ENCODE peak calls at places on chromosome 13, in four cellular contexts. E is spleen, X is stomach, S is sigmoid colon. K is an unnamed sample. For H3K4me1, the result is how much of the 10 kb centered on the place peaks cover.

GRCh38 chr13:38687246-38688229 is 661 bp downstream of the FREM2 start:
- DNase-seq in E (no peak), X (no peak), S (peak), K (peak)

GRCh38 chr13:44231786-44232516 is 141.7 kb upstream of the SERP2 start:
- DNase-seq in S (peak), X (peak), E (no peak), K (peak)

GRCh38 chr13:30739646-30740642 is 4.6 kb downstream of the ALOX5AP start:
- DNase-seq in S (no peak), E (no peak), X (peak), K (no peak)

GRCh38 chr13:112106467-112107141 is 39.7 kb downstream of the SOX1 start:
- DNase-seq in X (no peak), E (no peak), S (no peak), K (no peak)

GRCh38 chr13:42211704-42212103 is 60.2 kb upstream of the AKAP11 start:
- DNase-seq in S (no peak), E (no peak), X (no peak), K (no peak)

GRCh38 chr13:104750377-104750776 is 1684.2 kb upstream of the SLC10A2 start:
- DNase-seq in S (no peak), X (no peak), E (no peak), K (no peak)

GRCh38 chr13:87884874-87885273 is 213.7 kb downstream of the SLITRK5 start:
- DNase-seq in S (no peak), X (no peak), E (no peak), K (no peak)

GRCh38 chr13:83184819-83185218 is 697.5 kb downstream of the SLITRK1 start:
- DNase-seq in E (no peak), S (no peak), X (no peak), K (no peak)

GRCh38 chr13:113365551-113365971 is 1.6 kb upstream of the GRTP1 start:
- DNase-seq in S (no peak), X (peak), E (no peak), K (no peak)

GRCh38 chr13:97298816-97299215 is 76.7 kb downstream of the MBNL2 start:
- DNase-seq in S (no peak), X (no peak), E (no peak), K (no peak)

GRCh38 chr13:73060251-73061160 is 1.7 kb downstream of the KLF5 start:
- DNase-seq in E (peak), S (no peak), X (no peak), K (peak)

GRCh38 chr13:86882835-86883234 is 788.3 kb upstream of the SLITRK5 start:
- DNase-seq in E (no peak), S (no peak), X (no peak), K (no peak)

GRCh38 chr13:102968572-102969228 is 97.5 kb downstream of the SLC10A2 start:
- DNase-seq in S (no peak), X (no peak), E (no peak), K (no peak)

GRCh38 chr13:29369060-29369743 is 226.3 kb downstream of the SLC7A1 start:
- DNase-seq in E (no peak), X (no peak), S (no peak), K (peak)

GRCh38 chr13:85313761-85314503 is 485.3 kb downstream of the SLITRK6 start:
- DNase-seq in X (no peak), E (no peak), S (no peak), K (no peak)

GRCh38 chr13:113629814-113630213 is 28.2 kb downstream of the ATP4B start:
- DNase-seq in E (peak), X (no peak), S (peak), K (no peak)

GRCh38 chr13:112733661-112734379 is 44.0 kb downstream of the ATP11A start:
- DNase-seq in X (no peak), E (peak), S (no peak), K (no peak)

GRCh38 chr13:105346141-105346766 is 1189.2 kb downstream of the EFNB2 start:
- DNase-seq in S (no peak), X (no peak), E (no peak), K (no peak)

GRCh38 chr13:110215606-110216005 is 91.4 kb downstream of the COL4A1 start:
- DNase-seq in X (no peak), E (no peak), S (no peak), K (no peak)
- H3K4me1 ChIP-seq in X (under half), E (under half), S (half or more), K (under half)

DNA sequence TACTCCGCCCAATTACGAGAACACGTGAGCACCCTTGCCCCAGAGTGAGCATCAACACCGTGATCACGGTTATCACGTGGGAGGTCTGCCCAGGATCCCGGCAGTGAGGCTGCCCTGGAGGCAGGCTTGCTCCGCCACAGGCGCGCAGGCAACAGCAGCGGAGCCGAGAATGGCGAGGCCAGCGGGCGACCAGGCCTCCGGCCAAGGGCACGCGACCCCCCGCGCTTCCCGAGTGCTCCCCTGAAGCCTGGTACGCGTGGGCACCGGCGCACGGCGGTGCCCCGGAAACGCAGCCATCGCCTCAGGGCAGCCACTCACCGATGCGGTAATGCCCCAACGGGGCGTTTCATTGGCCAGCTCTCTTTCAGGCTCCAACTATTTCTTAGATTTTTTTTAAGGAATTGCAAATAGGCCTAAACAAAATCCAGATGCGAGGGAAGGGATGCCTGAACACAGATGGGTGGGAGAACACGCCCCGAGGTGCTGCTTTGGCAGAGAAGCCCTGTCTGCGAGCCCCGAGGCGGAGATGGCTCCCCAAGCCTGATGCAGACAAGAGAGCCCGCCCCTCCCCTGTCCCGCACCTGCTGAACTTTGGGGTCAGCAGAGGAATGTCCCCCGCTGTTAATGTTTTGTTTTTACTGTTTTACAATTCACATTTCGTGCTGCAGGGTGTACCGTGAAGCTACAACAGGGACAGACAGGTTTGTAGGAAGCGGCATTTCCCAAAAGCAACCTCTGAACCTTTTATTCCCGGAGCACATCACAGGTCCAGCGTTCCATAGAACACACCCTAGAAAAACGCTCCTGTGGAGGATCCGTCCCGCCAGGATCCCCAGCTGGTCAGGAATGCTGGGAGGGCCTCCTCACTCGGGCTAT is 132.7 kb downstream of the ZDHHC20 start:
- DNase-seq in E (peak), X (peak), S (peak), K (no peak)
- TF ChIP-seq POLR2A in E (no peak), X (no peak), S (no peak), K (no peak)

GRCh38 chr13:47178090-47178950 is 281.5 kb upstream of the HTR2A start:
- DNase-seq in E (no peak), S (no peak), X (no peak), K (no peak)
- TF ChIP-seq POLR2AphosphoS5 in E (no peak), S (no peak), X (no peak), K (no peak)

GRCh38 chr13:48859168-48860105 is 116.3 kb upstream of the FNDC3A start:
- DNase-seq in S (no peak), E (no peak), X (no peak), K (no peak)

GRCh38 chr13:48858523-48858922 is 117.2 kb upstream of the FNDC3A start:
- DNase-seq in X (no peak), E (no peak), S (no peak), K (no peak)

GRCh38 chr13:48858122-48858521 is 117.6 kb upstream of the FNDC3A start:
- DNase-seq in S (no peak), E (no peak), X (no peak), K (no peak)

GRCh38 chr13:48860369-48860768 is 115.3 kb upstream of the FNDC3A start:
- DNase-seq in X (no peak), S (no peak), E (no peak), K (no peak)

DNA sequence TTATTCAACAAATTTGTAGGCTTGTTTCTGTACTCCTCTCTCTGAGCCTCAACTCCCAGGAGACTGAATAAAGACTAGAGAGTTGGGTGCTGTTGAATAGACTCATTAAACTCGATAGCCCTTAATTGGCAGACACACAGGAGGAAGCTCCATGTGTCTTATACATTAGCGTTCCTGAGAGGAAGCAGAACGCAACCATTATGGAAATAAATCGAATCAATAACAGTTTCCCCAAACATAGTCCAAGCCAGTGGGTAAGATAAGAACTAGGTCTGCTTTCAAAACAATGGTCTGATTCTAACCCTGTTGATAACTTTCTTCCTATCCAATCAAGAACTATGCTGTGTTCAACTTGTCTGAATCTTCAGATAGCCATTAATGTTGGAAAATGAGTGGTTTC is 118.1 kb upstream of the FNDC3A start:
- DNase-seq in E (no peak), S (no peak), X (no peak), K (no peak)
- H3K4me1 ChIP-seq in E (under half), S (under half), X (under half), K (under half)

GRCh38 chr13:52195052-52195837 is 35.8 kb upstream of the NEK3 start:
- DNase-seq in E (peak), S (peak), X (peak), K (peak)
- TF ChIP-seq POLR2A in E (no peak), S (no peak), X (no peak), K (no peak)

GRCh38 chr13:60396783-60397692 is at the start of gene TDRD3:
- DNase-seq in S (peak), E (peak), X (peak), K (peak)
- TF ChIP-seq POLR2AphosphoS5 in S (peak), E (peak), X (no peak), K (no peak)